ENCODE peak calls at places on chromosomes 3 and 15, in eight cellular contexts. D is RWPE2, H is HFF-Myc, W is cardiac fibroblast, R is nephron progenitor cell, V is breast epithelium, G is PC-3, U is transverse colon. P is an unnamed sample.

GRCh38 chr15:29139540-29140459 is 129.8 kb downstream of the NSMCE3 start:
- DNase-seq in D (peak; percentile 52), W (peak; percentile 40), U (peak; percentile 61), V (no peak), G (peak; percentile 67), H (no peak), R (peak; percentile 81), P (peak; percentile 40)

GRCh38 chr3:30640856-30641255 is 34.5 kb downstream of the TGFBR2 start:
- DNase-seq in R (no peak), W (no peak), U (no peak), G (no peak), V (no peak), D (no peak), H (no peak), P (no peak)

GRCh38 chr3:139541156-139541897 is 1.8 kb upstream of the RBP1 start:
- DNase-seq in R (no peak), U (no peak), H (no peak), G (no peak), W (no peak), V (no peak), D (no peak), P (no peak)

GRCh38 chr15:36550650-36551049 is 28.8 kb upstream of the CDIN1 start:
- DNase-seq in H (no peak), V (no peak), U (no peak), G (no peak), W (no peak), R (no peak), D (no peak), P (no peak)

GRCh38 chr15:99704444-99704838 is 28.8 kb downstream of the LYSMD4 start:
- DNase-seq in G (peak; percentile 93), R (peak; percentile 28), W (peak; percentile 95), H (peak; percentile 87), D (no peak), V (no peak), U (no peak), P (no peak)

GRCh38 chr3:169686874-169687273 is 23.4 kb upstream of the MECOM start:
- DNase-seq in U (no peak), D (no peak), W (no peak), V (no peak), G (no peak), H (no peak), R (no peak), P (no peak)

GRCh38 chr3:123071146-123071545 is 4.3 kb downstream of the PDIA5 start:
- DNase-seq in D (no peak), R (no peak), W (no peak), H (no peak), V (no peak), U (no peak), G (no peak), P (no peak)

GRCh38 chr3:178950676-178951075 is 120.9 kb downstream of the ZMAT3 start:
- DNase-seq in G (peak; percentile 93), D (no peak), W (peak; percentile 61), H (no peak), U (no peak), V (no peak), R (no peak), P (no peak)

GRCh38 chr3:113000691-113001090 is 9.9 kb downstream of the GTPBP8 start:
- DNase-seq in D (no peak), W (no peak), G (no peak), R (no peak), H (no peak), U (no peak), V (no peak), P (no peak)

GRCh38 chr3:4986611-4987373 is 7.6 kb downstream of the BHLHE40 start:
- DNase-seq in U (peak; percentile 97), H (peak; percentile 84), R (peak; percentile 90), D (peak; percentile 98), G (peak; percentile 98), V (peak; percentile 96), W (peak; percentile 98), P (peak; percentile 98)

GRCh38 chr15:67992834-67993233 is 61.3 kb upstream of the PIAS1 start:
- DNase-seq in V (no peak), H (no peak), W (no peak), U (peak; percentile 31), D (no peak), G (peak; percentile 51), R (no peak), P (no peak)

GRCh38 chr3:22734207-22734606 is 468.9 kb upstream of the UBE2E2 start:
- DNase-seq in U (peak; percentile 26), V (no peak), D (no peak), R (no peak), G (no peak), H (no peak), W (no peak), P (no peak)

GRCh38 chr15:41622901-41623300 is 37.3 kb upstream of the MGA start:
- DNase-seq in V (no peak), D (no peak), W (no peak), G (no peak), R (no peak), U (no peak), H (no peak), P (no peak)

GRCh38 chr3:58414538-58415197 is 19.0 kb downstream of the PDHB start:
- DNase-seq in V (no peak), R (peak; percentile 34), D (no peak), H (peak; percentile 54), G (peak; percentile 85), U (peak; percentile 31), W (peak; percentile 82), P (no peak)

GRCh38 chr3:176905331-176905730 is 292.0 kb downstream of the TBL1XR1 start:
- DNase-seq in W (no peak), H (no peak), V (no peak), R (no peak), U (no peak), D (no peak), G (no peak), P (no peak)

GRCh38 chr3:125375950-125376679 is 990 bp upstream of the ZNF148 start:
- DNase-seq in U (no peak), H (no peak), V (no peak), G (peak; percentile 77), W (no peak), D (no peak), R (no peak), P (no peak)

GRCh38 chr3:194485876-194486539 is 794 bp downstream of the ATP13A3 start:
- DNase-seq in U (peak; percentile 50), H (no peak), R (no peak), W (peak; percentile 47), D (no peak), G (peak; percentile 28), V (peak; percentile 31), P (no peak)

GRCh38 chr15:98682992-98683701 is 34.8 kb downstream of the IGF1R start:
- DNase-seq in U (no peak), V (no peak), W (peak; percentile 37), G (no peak), D (no peak), R (no peak), H (no peak), P (no peak)

GRCh38 chr15:62975515-62975914 is 67.0 kb upstream of the TPM1 start:
- DNase-seq in H (no peak), U (peak; percentile 45), D (no peak), V (no peak), W (no peak), G (no peak), R (no peak), P (no peak)

GRCh38 chr3:122520861-122521260 is 6.1 kb upstream of the KPNA1 start:
- DNase-seq in W (no peak), G (peak; percentile 55), H (no peak), R (no peak), U (no peak), V (no peak), D (no peak), P (no peak)

GRCh38 chr3:75171632-75172230 is 492.4 kb upstream of the FRG2C start:
- DNase-seq in V (no peak), H (no peak), R (no peak), G (peak; percentile 48), W (peak; percentile 33), D (no peak), U (no peak), P (no peak)
- TF ChIP-seq CTCF in V (peak; percentile 11), H (peak; percentile 26), R (peak; percentile 54), G (peak; percentile 71), W (peak; percentile 31), D (peak; percentile 59), U (peak; percentile 15), P (peak; percentile 87)

DNA sequence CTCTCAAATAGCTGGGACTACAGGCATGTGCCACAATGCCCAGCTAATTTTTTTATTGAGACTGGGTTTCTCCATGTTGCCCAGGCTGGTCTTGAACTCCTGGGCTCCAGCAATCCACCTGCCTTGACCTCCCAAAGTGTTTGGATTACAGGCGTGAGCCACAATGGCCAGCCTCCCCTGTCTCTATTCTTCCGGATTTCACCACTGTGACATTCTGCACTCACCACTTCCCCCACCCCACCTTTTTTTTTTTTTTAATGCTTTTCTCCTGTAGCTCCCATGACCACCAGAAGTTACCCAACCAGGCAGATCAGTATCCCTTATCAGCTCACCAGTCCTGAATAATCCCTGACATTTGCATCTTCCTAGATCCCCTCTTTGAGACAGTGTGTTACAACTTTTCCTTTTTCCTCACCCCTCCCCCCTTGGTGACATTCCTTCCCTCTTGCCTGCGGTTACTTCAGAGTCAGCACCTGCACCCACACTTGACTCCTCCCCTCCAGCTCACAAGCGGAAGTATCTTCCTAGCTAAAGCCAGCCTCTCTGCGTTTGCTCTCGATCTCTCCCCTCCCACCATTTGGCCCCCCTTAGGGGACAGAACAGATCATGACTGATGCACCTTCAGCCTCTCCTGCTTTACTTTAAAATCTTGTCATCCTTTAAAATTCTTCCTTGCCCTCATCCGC is 13.5 kb upstream of the ZNF592 start:
- DNase-seq in G (peak; percentile 88), R (peak; percentile 40), U (peak; percentile 87), W (peak; percentile 21), V (peak; percentile 78), H (no peak), D (peak; percentile 72), P (no peak)
- TF ChIP-seq CTCF in G (no peak), R (no peak), U (no peak), W (no peak), V (no peak), H (no peak), D (no peak), P (no peak)

GRCh38 chr3:127015282-127016042 is 32.5 kb downstream of the PLXNA1 start:
- DNase-seq in G (no peak), D (no peak), U (no peak), H (no peak), V (no peak), W (no peak), R (peak; percentile 47), P (no peak)
- TF ChIP-seq CTCF in G (no peak), D (no peak), U (no peak), H (no peak), V (no peak), W (no peak), R (no peak), P (no peak)

GRCh38 chr3:128911911-128912310 is 32.5 kb downstream of the ACAD9 start:
- DNase-seq in U (no peak), W (no peak), V (no peak), G (no peak), H (no peak), D (no peak), R (no peak), P (no peak)

GRCh38 chr3:128922804-128923459 is 43.5 kb downstream of the ACAD9 start:
- DNase-seq in H (no peak), R (no peak), V (no peak), D (no peak), W (no peak), G (no peak), U (no peak), P (no peak)

GRCh38 chr3:128919988-128920387 is 40.6 kb downstream of the ACAD9 start:
- DNase-seq in U (no peak), W (no peak), V (no peak), G (no peak), R (no peak), D (no peak), H (no peak), P (no peak)

GRCh38 chr3:128914966-128915645 is 35.7 kb downstream of the ACAD9 start:
- DNase-seq in G (no peak), W (no peak), D (no peak), V (no peak), U (no peak), H (no peak), R (no peak), P (no peak)

GRCh38 chr3:128917291-128917690 is 37.9 kb downstream of the ACAD9 start:
- DNase-seq in R (no peak), D (no peak), H (no peak), W (no peak), U (no peak), V (no peak), G (no peak), P (no peak)
- TF ChIP-seq CTCF in R (no peak), D (no peak), H (no peak), W (no peak), U (no peak), V (no peak), G (no peak), P (peak; percentile 28)

P was measured in chondrocyte.